ENCODE peak calls at places on chromosomes 6 and 20, in six cellular contexts. O is GM23338, N is SK-N-SH, I is K562, X is Panc1, V is HepG2. M is an unnamed sample.

GRCh38 chr6:159390384-159390783 is 221.2 kb downstream of the FNDC1 start:
- DNase-seq in O (no peak), N (no peak), I (no peak), X (no peak), V (no peak), M (no peak)

GRCh38 chr6:145705561-145705960 is 29.8 kb downstream of the EPM2A start:
- DNase-seq in O (no peak), N (no peak), I (no peak), X (no peak), V (no peak), M (no peak)

GRCh38 chr6:143782517-143782916 is 60.6 kb upstream of the LTV1 start:
- DNase-seq in O (no peak), N (no peak), I (no peak), X (no peak), V (no peak), M (no peak)

GRCh38 chr6:14470697-14471096 is 353.1 kb downstream of the CD83 start:
- DNase-seq in O (no peak), N (no peak), I (no peak), X (no peak), V (no peak), M (no peak)

GRCh38 chr6:19879663-19880062 is 42.5 kb downstream of the ID4 start:
- DNase-seq in O (no peak), N (no peak), I (no peak), X (no peak), V (no peak), M (no peak)

GRCh38 chr20:43920797-43921196 is 6.1 kb downstream of the TOX2 start:
- DNase-seq in O (no peak), N (no peak), I (no peak), X (no peak), V (no peak), M (no peak)

GRCh38 chr6:146950351-146950835 is 253.8 kb upstream of the STXBP5 start:
- DNase-seq in O (no peak), N (no peak), I (no peak), X (no peak), V (peak; percentile 69), M (peak; percentile 51)

GRCh38 chr20:13029687-13030510 is 21.1 kb downstream of the SPTLC3 start:
- DNase-seq in O (no peak), N (no peak), I (no peak), X (peak; percentile 55), V (peak; percentile 80), M (no peak)

GRCh38 chr6:38162493-38163185 is 343.1 kb downstream of the ZFAND3 start:
- DNase-seq in O (no peak), N (no peak), I (no peak), X (no peak), V (no peak), M (no peak)

GRCh38 chr6:84409911-84410310 is 182.5 kb upstream of the CEP162 start:
- DNase-seq in O (no peak), N (no peak), I (no peak), X (no peak), V (no peak), M (no peak)
- H3K27ac ChIP-seq in O (no peak overlapping the region), N (no peak overlapping the region), I (no peak overlapping the region), X (no peak overlapping the region), V (no peak overlapping the region), M (no peak overlapping the region)

DNA sequence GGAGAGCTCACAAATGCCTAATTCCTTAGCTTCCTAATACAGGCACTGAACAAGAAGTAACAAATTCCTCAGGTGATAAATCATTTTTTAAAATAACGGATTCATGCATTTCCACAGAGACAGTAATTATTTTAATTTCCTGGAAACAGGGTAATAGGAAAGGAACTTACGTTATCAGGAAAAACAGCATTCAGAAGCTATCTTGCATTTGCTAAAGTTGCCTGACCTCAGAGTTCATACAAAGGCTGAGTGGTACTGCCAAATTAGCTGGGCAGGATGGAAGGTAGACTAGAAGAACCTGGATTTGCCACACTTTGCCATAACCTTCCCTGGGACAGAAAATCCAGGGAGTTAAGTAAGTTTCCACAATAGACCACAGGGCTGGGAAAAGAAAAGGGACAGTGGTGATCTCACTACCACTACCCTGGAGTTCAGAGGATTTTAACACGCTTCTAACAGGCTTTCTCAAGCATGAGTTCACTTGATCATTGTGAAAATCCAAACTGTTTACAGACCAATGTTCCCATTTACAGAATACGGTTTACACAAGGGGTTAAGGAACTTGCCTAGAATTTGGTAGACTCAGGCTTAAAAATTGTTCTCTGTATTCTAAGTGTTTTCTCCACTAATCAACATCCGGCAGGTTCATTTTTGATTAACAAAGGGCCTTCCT is 57.0 kb downstream of the KIF13A start:
- DNase-seq in O (no peak), N (no peak), I (peak; percentile 44), X (no peak), V (peak; percentile 72), M (no peak)
- TF ChIP-seq REST in O (no peak), N (no peak), I (no peak), X (no peak), V (no peak), M (no peak)

GRCh38 chr6:6788394-6789020 is 200.0 kb downstream of the LY86 start:
- DNase-seq in O (peak; percentile 66), N (no peak), I (peak; percentile 58), X (no peak), V (no peak), M (peak; percentile 56)

GRCh38 chr6:6790393-6790792 is 201.9 kb downstream of the LY86 start:
- DNase-seq in O (no peak), N (no peak), I (no peak), X (no peak), V (no peak), M (no peak)

GRCh38 chr6:6793388-6794250 is 205.1 kb downstream of the LY86 start:
- DNase-seq in O (no peak), N (no peak), I (no peak), X (no peak), V (no peak), M (peak; percentile 89)

GRCh38 chr6:6795396-6795795 is 206.9 kb downstream of the LY86 start:
- DNase-seq in O (no peak), N (no peak), I (no peak), X (no peak), V (no peak), M (no peak)

DNA sequence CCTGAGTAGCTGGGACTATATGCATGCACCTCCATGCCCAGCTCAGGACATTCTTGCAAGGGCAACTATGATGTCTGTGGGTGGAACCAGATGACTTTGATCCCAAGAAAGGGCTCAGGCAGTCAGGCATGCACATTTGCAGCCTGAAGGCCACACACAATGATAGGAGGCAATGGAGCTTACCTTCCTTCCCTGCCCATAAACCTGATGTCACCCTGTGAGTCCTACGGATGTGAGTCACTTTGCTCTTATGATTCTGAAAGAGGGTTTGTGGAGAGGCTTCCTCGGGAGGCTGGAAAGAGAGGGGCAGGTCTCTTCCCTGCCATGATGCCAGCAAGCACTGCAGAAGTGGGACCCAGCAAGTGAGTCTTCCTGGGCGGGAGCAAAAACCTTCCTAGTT is 202.4 kb downstream of the LY86 start:
- DNase-seq in O (no peak), N (no peak), I (no peak), X (no peak), V (peak; percentile 33), M (no peak)
- TF ChIP-seq POLR2AphosphoS5 in O (no peak), N (no peak), I (no peak), X (no peak), V (no peak), M (no peak)

DNA sequence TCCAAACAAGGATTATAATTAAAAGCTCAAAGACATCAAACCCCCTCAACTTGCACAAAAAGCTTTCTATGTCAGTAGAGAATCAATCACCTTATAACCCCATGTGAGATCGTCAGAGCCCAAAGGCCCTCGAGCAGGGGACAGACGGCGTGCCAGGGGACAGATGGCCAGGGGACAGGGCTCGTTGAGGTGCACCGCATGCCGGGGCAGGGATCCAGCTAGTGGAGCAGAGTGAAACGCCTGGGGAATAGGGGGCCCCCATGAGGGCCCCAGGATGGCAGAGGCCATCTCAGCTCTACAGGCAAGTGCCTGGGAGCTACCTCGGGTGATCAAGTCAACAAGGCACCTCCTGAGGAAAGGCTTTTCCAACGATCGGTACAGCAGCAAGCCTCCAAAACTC is 28.6 kb downstream of the DIDO1 start:
- DNase-seq in O (no peak), N (no peak), I (no peak), X (no peak), V (no peak), M (no peak)
- H3K27ac ChIP-seq in O (peak overlapping the region; percentile 64), N (no peak overlapping the region), I (no peak overlapping the region), X (no peak overlapping the region), V (no peak overlapping the region), M (no peak overlapping the region)

M was measured in HL-60.